ENCODE peak calls at places on chromosomes 3 and 15, in nine cellular contexts. L, I, Y, U, Q, M, S, Z and E are unnamed samples.

GRCh38 chr15:100100926-100101325 is 240.8 kb downstream of the ADAMTS17 start:
- DNase-seq in L (no peak), I (no peak), Y (no peak), U (no peak), Q (no peak), M (no peak), S (no peak), Z (no peak), E (no peak)

GRCh38 chr3:78689378-78689777 is 1078.4 kb downstream of the ROBO1 start:
- DNase-seq in L (no peak), I (no peak), Y (no peak), U (no peak), Q (no peak), M (no peak), S (no peak), Z (no peak), E (no peak)

GRCh38 chr15:71739355-71739754 is 71.0 kb upstream of the NR2E3 start:
- DNase-seq in L (no peak), I (no peak), Y (no peak), U (no peak), Q (no peak), M (no peak), S (no peak), Z (no peak), E (no peak)

GRCh38 chr3:182105875-182106274 is 394.1 kb downstream of the SOX2 start:
- DNase-seq in L (peak; percentile 9), I (peak; percentile 31), Y (no peak), U (no peak), Q (no peak), M (no peak), S (no peak), Z (no peak), E (no peak)

GRCh38 chr3:13549513-13550256 is 760 bp downstream of the FBLN2 start:
- DNase-seq in L (no peak), I (no peak), Y (no peak), U (no peak), Q (no peak), M (no peak), S (no peak), Z (no peak), E (no peak)

GRCh38 chr15:76234337-76234889 is 76.9 kb downstream of the ETFA start:
- DNase-seq in L (no peak), I (no peak), Y (no peak), U (no peak), Q (no peak), M (no peak), S (no peak), Z (no peak), E (no peak)

GRCh38 chr3:28286595-28286994 is 45.2 kb downstream of the CMC1 start:
- DNase-seq in L (peak; percentile 22), I (peak; percentile 62), Y (peak; percentile 28), U (no peak), Q (peak; percentile 5), M (no peak), S (no peak), Z (no peak), E (no peak)

GRCh38 chr15:58401276-58401675 is 30.5 kb upstream of the LIPC start:
- DNase-seq in L (no peak), I (no peak), Y (no peak), U (no peak), Q (no peak), M (no peak), S (no peak), Z (no peak), E (no peak)

GRCh38 chr15:38531509-38531908 is 33.1 kb downstream of the RASGRP1 start:
- DNase-seq in L (peak; percentile 27), I (peak; percentile 54), Y (no peak), U (no peak), Q (peak; percentile 91), M (no peak), S (no peak), Z (no peak), E (no peak)

GRCh38 chr15:66821307-66821706 is 119.3 kb downstream of the SMAD6 start:
- DNase-seq in L (no peak), I (no peak), Y (no peak), U (peak; percentile 16), Q (no peak), M (no peak), S (no peak), Z (no peak), E (no peak)

GRCh38 chr3:59327324-59327939 is 277.6 kb upstream of the CFAP20DC start:
- DNase-seq in L (peak; percentile 71), I (peak; percentile 30), Y (no peak), U (no peak), Q (peak; percentile 99), M (no peak), S (no peak), Z (no peak), E (peak; percentile 2)

GRCh38 chr15:74035121-74035829 is 40.8 kb downstream of the PML start:
- DNase-seq in L (no peak), I (no peak), Y (no peak), U (no peak), Q (no peak), M (no peak), S (no peak), Z (no peak), E (no peak)

GRCh38 chr3:45029216-45029615 is 3.1 kb downstream of the CLEC3B start:
- DNase-seq in L (no peak), I (no peak), Y (no peak), U (no peak), Q (no peak), M (no peak), S (no peak), Z (no peak), E (no peak)

GRCh38 chr3:49339947-49340800 is at the start of gene USP4:
- DNase-seq in L (peak; percentile 69), I (peak; percentile 82), Y (peak; percentile 95), U (peak; percentile 95), Q (peak; percentile 72), M (peak; percentile 97), S (peak; percentile 95), Z (peak; percentile 82), E (peak; percentile 48)
- TF ChIP-seq CTCF in L (peak; percentile 55), I (peak; percentile 58), Y (peak; percentile 70), U (peak; percentile 32), Q (peak; percentile 75), M (peak; percentile 40), S (peak; percentile 11), Z (no peak), E (peak; percentile 63)

GRCh38 chr3:161271646-161272045 is 50.5 kb downstream of the NMD3 start:
- DNase-seq in L (no peak), I (no peak), Y (no peak), U (no peak), Q (no peak), M (no peak), S (no peak), Z (no peak), E (no peak)

GRCh38 chr3:161274691-161275298 is 53.7 kb downstream of the NMD3 start:
- DNase-seq in L (no peak), I (peak; percentile 65), Y (peak; percentile 32), U (no peak), Q (no peak), M (no peak), S (no peak), Z (peak; percentile 47), E (no peak)

GRCh38 chr3:161272524-161272923 is 51.4 kb downstream of the NMD3 start:
- DNase-seq in L (no peak), I (no peak), Y (no peak), U (no peak), Q (no peak), M (no peak), S (no peak), Z (no peak), E (no peak)

GRCh38 chr3:161273589-161274218 is 52.6 kb downstream of the NMD3 start:
- DNase-seq in L (no peak), I (peak; percentile 62), Y (peak; percentile 9), U (no peak), Q (no peak), M (no peak), S (no peak), Z (no peak), E (no peak)

DNA sequence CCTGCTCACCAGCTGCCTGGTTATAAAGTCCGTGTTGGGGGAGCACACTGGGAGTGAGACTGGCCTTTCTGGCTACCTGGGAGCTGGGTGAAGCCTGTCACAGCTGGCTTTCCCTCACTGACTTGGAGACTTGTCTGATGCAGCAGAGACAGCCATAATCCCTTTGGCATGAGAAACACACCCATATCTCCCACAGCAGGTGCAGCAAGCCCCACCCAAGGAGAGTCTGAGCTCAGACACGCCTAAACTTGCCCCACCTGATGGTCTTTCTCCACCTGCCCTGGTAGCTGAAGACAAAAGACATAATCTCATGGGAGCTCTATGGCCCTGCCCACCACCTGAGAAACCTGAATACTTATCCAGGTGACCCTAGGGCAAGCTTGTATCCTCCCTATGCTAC is 54.8 kb downstream of the NMD3 start:
- DNase-seq in L (no peak), I (no peak), Y (no peak), U (no peak), Q (no peak), M (no peak), S (no peak), Z (no peak), E (no peak)
- TF ChIP-seq CTCF in L (no peak), I (no peak), Y (no peak), U (no peak), Q (no peak), M (no peak), S (no peak), Z (no peak), E (no peak)

DNA sequence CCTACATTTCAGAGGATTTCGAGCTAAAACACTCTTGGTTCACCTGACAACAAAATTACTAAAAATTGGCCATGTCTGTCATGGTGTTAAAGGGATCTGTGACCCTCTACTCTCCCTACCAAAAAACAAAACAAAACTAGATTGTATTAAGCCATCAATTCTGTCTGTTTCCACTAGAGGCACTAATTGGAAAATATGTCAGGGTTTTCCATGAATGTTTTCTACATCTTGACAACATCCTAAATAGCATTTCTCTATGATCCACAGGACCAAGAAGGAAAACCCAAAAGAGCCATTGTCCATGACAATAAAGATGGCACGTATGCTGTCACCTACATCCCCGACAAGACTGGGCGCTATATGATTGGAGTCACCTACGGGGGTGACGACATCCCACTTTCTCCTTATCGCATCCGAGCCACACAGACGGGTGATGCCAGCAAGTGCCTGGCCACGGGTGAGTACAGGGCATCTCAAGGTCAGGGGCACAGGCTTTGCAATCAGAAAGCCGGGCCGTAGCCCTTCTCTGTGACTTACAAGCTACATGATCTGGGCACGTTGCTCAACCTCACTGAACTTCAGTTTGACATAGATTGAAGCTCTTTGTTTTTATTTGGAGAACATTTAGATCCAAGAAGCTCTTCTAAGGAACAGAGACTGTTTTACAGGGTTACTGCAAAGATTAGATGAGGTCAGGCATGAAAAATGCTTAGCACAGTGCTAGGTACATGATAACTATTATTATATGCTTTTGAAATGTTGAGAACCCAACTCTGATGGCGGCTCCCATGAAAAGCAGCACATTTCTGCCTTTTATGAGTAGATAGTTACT is 74.8 kb downstream of the DNASE1L3 start:
- DNase-seq in L (no peak), I (peak; percentile 11), Y (no peak), U (no peak), Q (no peak), M (no peak), S (no peak), Z (no peak), E (no peak)
- TF ChIP-seq CTCF in L (peak; percentile 51), I (peak; percentile 39), Y (no peak), U (no peak), Q (peak; percentile 43), M (peak; percentile 16), S (no peak), Z (peak; percentile 53), E (peak; percentile 36)

DNA sequence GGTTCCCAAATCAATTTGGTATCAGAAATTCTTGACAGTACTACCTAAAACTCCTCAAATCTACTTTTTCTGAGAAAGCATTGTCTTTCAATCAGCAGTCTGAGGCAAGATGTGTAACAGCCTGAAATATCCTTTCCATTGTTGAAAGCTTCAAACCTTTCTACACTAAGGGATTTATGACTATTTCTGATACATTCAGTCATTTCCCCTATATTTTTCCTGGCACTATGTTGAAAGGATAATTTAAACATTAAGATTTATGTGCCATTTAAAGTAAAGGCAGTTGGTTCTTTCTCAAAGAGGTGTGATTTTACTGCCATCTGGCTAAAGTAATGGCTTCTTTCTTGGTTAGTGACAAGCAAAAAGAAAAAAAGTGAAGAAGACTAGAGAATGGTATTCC is 249.7 kb upstream of the COL8A1 start:
- DNase-seq in L (no peak), I (no peak), Y (no peak), U (no peak), Q (no peak), M (no peak), S (no peak), Z (no peak), E (no peak)
- TF ChIP-seq CTCF in L (no peak), I (no peak), Y (no peak), U (no peak), Q (no peak), M (no peak), S (no peak), Z (no peak), E (no peak)